ENCODE peak calls at places on chromosomes 11 and 22, in five cellular contexts. B is heart left ventricle, E is testis, X is breast epithelium, Z is uterus. D is an unnamed sample.
A peak's percentile ranks its signal among the peaks of the same experiment; 100 is the strongest.

GRCh38 chr11:130476200-130476921 is 27.9 kb downstream of the ADAMTS15 start:
- DNase-seq in X (no peak), Z (no peak), E (no peak), B (peak; percentile 66), D (no peak)

GRCh38 chr22:24474221-24474620 is 20.9 kb upstream of the UPB1 start:
- DNase-seq in X (no peak), B (no peak), E (no peak), Z (no peak), D (no peak)

GRCh38 chr11:14273885-14274284 is 85.1 kb downstream of the RRAS2 start:
- DNase-seq in X (no peak), B (no peak), Z (no peak), E (no peak), D (no peak)

GRCh38 chr11:14645985-14646900 is 2.6 kb downstream of the PDE3B start:
- DNase-seq in B (no peak), X (no peak), Z (no peak), E (no peak), D (no peak)

GRCh38 chr11:112122206-112122605 is 35.5 kb downstream of the SDHD start:
- DNase-seq in Z (no peak), X (no peak), E (no peak), B (no peak), D (no peak)

GRCh38 chr11:17588166-17588565 is 41.1 kb downstream of the OTOG start:
- DNase-seq in X (no peak), E (no peak), Z (no peak), B (no peak), D (peak; percentile 36)

GRCh38 chr11:64123102-64123434 is 42.8 kb downstream of the MACROD1 start:
- DNase-seq in X (peak; percentile 61), Z (no peak), B (peak; percentile 69), E (peak; percentile 61), D (no peak)

GRCh38 chr11:23021287-23021863 is 161.1 kb upstream of the CCDC179 start:
- DNase-seq in E (peak; percentile 40), Z (no peak), X (no peak), B (no peak), D (no peak)

GRCh38 chr22:29951675-29952413 is 68.9 kb downstream of the MTMR3 start:
- DNase-seq in Z (no peak), B (no peak), E (no peak), X (no peak), D (no peak)

GRCh38 chr11:13997881-13998280 is 35.4 kb downstream of the SPON1 start:
- DNase-seq in Z (no peak), E (no peak), B (no peak), X (no peak), D (no peak)

GRCh38 chr11:45176996-45177395 is 30.6 kb downstream of the PRDM11 start:
- DNase-seq in X (no peak), B (no peak), Z (no peak), E (no peak), D (no peak)

GRCh38 chr11:7490054-7490453 is 4.7 kb downstream of the OLFML1 start:
- DNase-seq in B (no peak), E (no peak), X (no peak), Z (no peak), D (no peak)

GRCh38 chr11:76808158-76808557 is 25.0 kb downstream of the TSKU start:
- DNase-seq in Z (no peak), B (no peak), E (no peak), X (peak; percentile 11), D (no peak)

GRCh38 chr22:45224988-45225731 is 15.5 kb downstream of the KIAA0930 start:
- DNase-seq in E (no peak), Z (no peak), X (no peak), B (peak; percentile 13), D (peak; percentile 63)

GRCh38 chr22:29055192-29055830 is 6.3 kb downstream of the C22orf31 start:
- DNase-seq in E (no peak), X (no peak), B (no peak), Z (no peak), D (peak; percentile 5)

GRCh38 chr22:26763633-26764295 is 106.4 kb downstream of the MIAT start:
- DNase-seq in E (peak; percentile 48), X (no peak), Z (peak; percentile 23), B (no peak), D (no peak)

GRCh38 chr11:76671236-76671590 is 666 bp upstream of the LRRC32 start:
- DNase-seq in Z (no peak), E (no peak), B (no peak), X (no peak), D (no peak)

GRCh38 chr11:119029340-119030028 is 1.2 kb downstream of the SLC37A4 start:
- DNase-seq in X (no peak), B (no peak), E (peak; percentile 63), Z (no peak), D (no peak)

GRCh38 chr11:96055706-96056387 is 131.9 kb upstream of the MTMR2 start:
- DNase-seq in X (no peak), B (no peak), Z (no peak), E (no peak), D (no peak)

GRCh38 chr11:17421781-17422180 is 33.3 kb upstream of the KCNJ11 start:
- DNase-seq in B (no peak), E (no peak), X (no peak), Z (no peak), D (no peak)

GRCh38 chr11:122802876-122803275 is 35.4 kb upstream of the CRTAM start:
- DNase-seq in B (no peak), Z (no peak), X (no peak), E (no peak), D (no peak)

GRCh38 chr22:39686178-39686620 is 115.6 kb downstream of the CACNA1I start:
- DNase-seq in Z (no peak), X (no peak), E (no peak), B (no peak), D (no peak)

GRCh38 chr11:87870081-87870480 is 305.2 kb downstream of the RAB38 start:
- DNase-seq in X (no peak), Z (no peak), B (no peak), E (no peak), D (no peak)

GRCh38 chr11:77361184-77361583 is 59.7 kb upstream of the GDPD4 start:
- DNase-seq in B (no peak), Z (no peak), X (no peak), E (no peak), D (no peak)

GRCh38 chr11:18994860-18995259 is 55.6 kb upstream of the MRGPRX1 start:
- DNase-seq in X (no peak), B (no peak), Z (no peak), E (no peak), D (no peak)

GRCh38 chr11:117814766-117815261 is 9.7 kb downstream of the FXYD2 start:
- DNase-seq in E (peak; percentile 79), B (peak; percentile 50), Z (peak; percentile 69), X (peak; percentile 62), D (no peak)

GRCh38 chr11:117816151-117816741 is 8.3 kb downstream of the FXYD2 start:
- DNase-seq in B (peak; percentile 36), E (no peak), X (no peak), Z (peak; percentile 60), D (no peak)

GRCh38 chr11:117814204-117814765 is 10.3 kb downstream of the FXYD2 start:
- DNase-seq in Z (no peak), X (no peak), B (no peak), E (no peak), D (peak; percentile 33)

GRCh38 chr11:117816846-117817212 is 7.7 kb downstream of the FXYD2 start:
- DNase-seq in E (no peak), Z (no peak), B (no peak), X (no peak), D (no peak)

GRCh38 chr11:117815262-117815803 is 9.2 kb downstream of the FXYD2 start:
- DNase-seq in X (no peak), E (no peak), B (peak; percentile 52), Z (no peak), D (no peak)
- TF ChIP-seq POLR2A in X (no peak), E (no peak), B (no peak), Z (no peak), D (no peak)

GRCh38 chr11:93740031-93740801 is 1.1 kb downstream of the TAF1D start:
- DNase-seq in X (peak; percentile 50), B (no peak), Z (no peak), E (peak; percentile 36), D (no peak)

GRCh38 chr11:93743316-93743715 is 1.8 kb downstream of the C11orf54 start:
- DNase-seq in X (no peak), E (no peak), Z (no peak), B (no peak), D (no peak)

GRCh38 chr11:93740802-93741093 is 547 bp downstream of the TAF1D start:
- DNase-seq in B (peak; percentile 66), X (peak; percentile 32), E (peak; percentile 70), Z (peak; percentile 45), D (peak; percentile 77)

GRCh38 chr11:93741882-93742226 is 382 bp downstream of the C11orf54 start:
- DNase-seq in E (no peak), Z (no peak), X (peak; percentile 57), B (no peak), D (no peak)

DNA sequence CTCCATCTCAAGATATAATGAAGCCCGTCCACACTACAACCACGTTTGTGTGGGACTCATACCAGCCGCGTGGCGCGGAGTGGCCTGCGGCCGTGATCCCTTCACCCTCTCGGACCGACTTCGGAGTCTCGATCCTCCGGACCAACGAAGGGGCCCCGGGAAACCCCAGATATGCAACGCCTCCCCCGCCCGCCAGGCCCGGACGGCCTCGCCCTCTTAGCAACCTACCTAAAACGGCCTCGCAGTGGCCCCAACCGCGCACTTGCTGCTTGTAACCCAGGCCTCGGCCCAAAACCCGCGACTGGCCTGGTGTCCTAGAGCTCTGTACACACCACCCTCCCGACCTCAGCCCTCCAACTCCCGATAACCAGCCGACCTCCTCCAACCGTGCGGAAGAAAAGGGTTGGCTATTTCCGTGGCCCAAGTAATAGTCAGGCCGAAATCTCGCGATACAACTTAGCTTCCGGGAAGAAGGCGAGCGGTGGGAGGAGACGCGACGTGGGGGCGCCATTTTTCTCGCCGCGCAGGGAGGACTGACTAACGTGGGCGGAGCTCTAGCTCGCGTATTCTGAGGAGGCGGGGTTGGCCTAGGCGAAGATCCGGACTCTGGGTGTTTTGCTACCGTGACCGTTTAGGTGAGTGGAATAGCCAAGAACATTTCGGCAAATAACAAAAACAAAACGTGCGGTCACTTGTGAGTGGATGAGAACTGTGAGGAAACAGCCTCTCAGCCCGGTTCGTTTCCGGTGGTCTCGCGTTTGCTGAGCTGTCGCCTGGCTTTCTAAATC is at the start of the genes C11orf54 and TAF1D:
- DNase-seq in Z (peak; percentile 98), X (peak; percentile 96), B (peak; percentile 98), E (peak; percentile 98), D (peak; percentile 99)
- TF ChIP-seq POLR2A in Z (peak; percentile 74), X (peak; percentile 80), B (peak; percentile 83), E (no peak), D (peak; percentile 91)

DNA sequence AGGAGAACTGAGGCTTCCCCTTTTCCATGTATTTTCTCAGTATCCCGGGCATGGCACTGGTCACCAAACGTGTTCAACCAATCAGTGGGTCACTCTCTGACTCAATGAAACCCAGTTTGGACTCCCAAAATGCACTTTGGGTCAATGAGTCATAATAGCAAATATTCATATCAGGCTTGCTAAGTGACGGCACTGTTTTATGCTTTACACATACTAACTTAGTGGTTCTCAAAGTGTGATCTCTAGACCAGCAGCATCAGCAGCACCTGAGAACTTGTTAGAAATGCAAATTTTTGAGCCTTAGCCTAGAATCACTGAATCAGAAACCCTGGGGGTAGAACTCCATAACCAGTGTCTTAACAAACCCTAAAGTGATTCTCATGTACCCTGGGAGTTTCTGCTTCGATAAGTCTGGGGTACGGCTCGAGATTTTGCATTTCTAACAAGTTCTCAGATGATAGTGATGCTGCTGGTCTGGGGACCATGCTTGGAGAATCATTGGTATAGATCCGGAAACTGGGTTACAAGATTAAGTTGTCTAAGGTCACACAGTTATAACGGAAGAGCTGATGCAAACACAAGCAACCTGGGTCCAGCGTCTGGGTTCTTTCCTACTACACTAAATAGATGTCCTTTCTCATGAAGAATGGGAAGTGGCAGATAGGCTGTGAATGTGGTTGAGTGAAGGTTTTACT is 35.6 kb downstream of the ETS1 start:
- DNase-seq in B (no peak), E (no peak), Z (no peak), X (no peak), D (no peak)
- TF ChIP-seq POLR2A in B (no peak), E (no peak), Z (no peak), X (no peak), D (no peak)

GRCh38 chr11:875769-876301 is 33.2 kb downstream of the TSPAN4 start:
- DNase-seq in X (no peak), B (no peak), Z (no peak), E (no peak), D (no peak)
- TF ChIP-seq POLR2A in X (no peak), B (no peak), Z (no peak), E (no peak), D (no peak)

D was measured in suprapubic skin.